ENCODE peak calls at places on chromosomes 1 and 21, in eight cellular contexts. L is ACHN; I is SK-MEL-5; Y is NCI-H1105; P is body of pancreas; B is T-helper 2 cell treated with Interferon-gamma antibody and Interleukin-4, amounts not matched to agents 5 μg/mL and 100 μg/mL, for 36 hours; C is activated CD4-positive, alpha-beta T cell treated with anti-CD3 and anti-CD28 coated beads for 36 hours; Q is right lobe of liver. N is an unnamed sample.

GRCh38 chr1:22953392-22954141 is 19.1 kb downstream of the LACTBL1 start:
- DNase-seq in L (no peak), I (no peak), Y (no peak), P (no peak), B (no peak), C (no peak), Q (no peak), N (peak; percentile 25)

GRCh38 chr21:29315155-29315749 is 16.5 kb downstream of the BACH1 start:
- DNase-seq in L (no peak), I (no peak), Y (no peak), P (no peak), B (no peak), C (no peak), Q (no peak), N (no peak)

GRCh38 chr1:153429266-153430165 is 13.2 kb downstream of the S100A7A start:
- DNase-seq in L (no peak), I (no peak), Y (peak; percentile 63), P (no peak), B (no peak), C (no peak), Q (no peak), N (no peak)

GRCh38 chr21:37862536-37862935 is 53.7 kb downstream of the KCNJ6 start:
- DNase-seq in L (peak; percentile 19), I (peak; percentile 62), Y (peak; percentile 12), P (no peak), B (no peak), C (no peak), Q (no peak), N (no peak)

GRCh38 chr21:34284613-34285160 is 79.1 kb upstream of the KCNE2 start:
- DNase-seq in L (no peak), I (no peak), Y (no peak), P (no peak), B (no peak), C (no peak), Q (no peak), N (no peak)

GRCh38 chr1:100866041-100866900 is 28.4 kb downstream of the EXTL2 start:
- DNase-seq in L (peak; percentile 41), I (peak; percentile 29), Y (peak; percentile 34), P (no peak), B (no peak), C (no peak), Q (no peak), N (peak; percentile 20)

GRCh38 chr1:9384751-9385245 is 92.1 kb downstream of the SPSB1 start:
- DNase-seq in L (no peak), I (no peak), Y (no peak), P (no peak), B (no peak), C (no peak), Q (no peak), N (no peak)

GRCh38 chr1:2070016-2070415 is 19.8 kb downstream of the PRKCZ start:
- DNase-seq in L (no peak), I (no peak), Y (no peak), P (no peak), B (no peak), C (no peak), Q (no peak), N (no peak)

GRCh38 chr1:210031473-210031872 is 93.5 kb downstream of the SYT14 start:
- DNase-seq in L (no peak), I (no peak), Y (no peak), P (no peak), B (no peak), C (no peak), Q (no peak), N (no peak)

GRCh38 chr1:119544165-119544762 is 37.3 kb downstream of the HSD3B1 start:
- DNase-seq in L (peak; percentile 21), I (peak; percentile 60), Y (no peak), P (peak; percentile 26), B (no peak), C (peak; percentile 26), Q (no peak), N (no peak)

GRCh38 chr21:39317134-39318090 is 4.0 kb upstream of the BRWD1 start:
- DNase-seq in L (no peak), I (peak; percentile 83), Y (no peak), P (no peak), B (no peak), C (no peak), Q (no peak), N (no peak)

GRCh38 chr1:29808141-29808995 is 572.0 kb downstream of the PTPRU start:
- DNase-seq in L (no peak), I (no peak), Y (no peak), P (no peak), B (no peak), C (no peak), Q (no peak), N (peak; percentile 3)

GRCh38 chr1:201272838-201273237 is 10.5 kb upstream of the PKP1 start:
- DNase-seq in L (no peak), I (no peak), Y (no peak), P (no peak), B (no peak), C (no peak), Q (no peak), N (no peak)

GRCh38 chr21:35575280-35575915 is 484.9 kb downstream of the SETD4 start:
- DNase-seq in L (no peak), I (no peak), Y (no peak), P (no peak), B (no peak), C (no peak), Q (no peak), N (no peak)

GRCh38 chr1:97137862-97138514 is 416.4 kb downstream of the PTBP2 start:
- DNase-seq in L (peak; percentile 70), I (peak; percentile 78), Y (peak; percentile 59), P (peak; percentile 54), B (no peak), C (peak; percentile 18), Q (no peak), N (peak; percentile 71)

GRCh38 chr1:177620636-177621190 is 349.1 kb downstream of the SEC16B start:
- DNase-seq in L (no peak), I (no peak), Y (no peak), P (no peak), B (no peak), C (no peak), Q (no peak), N (no peak)

GRCh38 chr1:47424336-47424982 is 8.4 kb downstream of the FOXE3 start:
- DNase-seq in L (peak; percentile 57), I (peak; percentile 85), Y (peak; percentile 66), P (no peak), B (no peak), C (peak; percentile 30), Q (no peak), N (peak; percentile 74)

GRCh38 chr1:214216779-214217178 is 64.2 kb upstream of the SMYD2 start:
- DNase-seq in L (no peak), I (no peak), Y (no peak), P (peak; percentile 38), B (no peak), C (no peak), Q (no peak), N (no peak)

GRCh38 chr1:67850151-67850551 is 16.9 kb upstream of the GNG12 start:
- DNase-seq in L (peak; percentile 57), I (peak; percentile 61), Y (peak; percentile 32), P (peak; percentile 22), B (no peak), C (peak; percentile 25), Q (no peak), N (peak; percentile 40)

GRCh38 chr1:203629509-203630082 is 3.0 kb downstream of the ATP2B4 start:
- DNase-seq in L (peak; percentile 68), I (no peak), Y (no peak), P (peak; percentile 67), B (peak; percentile 61), C (peak; percentile 83), Q (peak; percentile 70), N (peak; percentile 30)

GRCh38 chr1:203252678-203253077 is 23.2 kb upstream of the CHIT1 start:
- DNase-seq in L (no peak), I (no peak), Y (peak; percentile 82), P (no peak), B (no peak), C (no peak), Q (no peak), N (no peak)

GRCh38 chr1:232445361-232446106 is 184.4 kb downstream of the SIPA1L2 start:
- DNase-seq in L (peak; percentile 47), I (no peak), Y (no peak), P (no peak), B (no peak), C (no peak), Q (no peak), N (no peak)

GRCh38 chr1:231295938-231296337 is 41.7 kb downstream of the EXOC8 start:
- DNase-seq in L (no peak), I (no peak), Y (no peak), P (no peak), B (no peak), C (no peak), Q (no peak), N (no peak)

GRCh38 chr21:28992526-28993292 is at the start of gene LTN1:
- DNase-seq in L (peak; percentile 97), I (peak; percentile 98), Y (peak; percentile 98), P (peak; percentile 99), B (peak; percentile 98), C (peak; percentile 100), Q (peak; percentile 99), N (peak; percentile 97)

GRCh38 chr1:147245586-147246021 is 3.1 kb downstream of the CHD1L start:
- DNase-seq in L (no peak), I (no peak), Y (no peak), P (no peak), B (no peak), C (peak; percentile 33), Q (no peak), N (no peak)

GRCh38 chr1:79695133-79695532 is 688.6 kb upstream of the ADGRL4 start:
- DNase-seq in L (peak; percentile 58), I (no peak), Y (no peak), P (no peak), B (no peak), C (no peak), Q (no peak), N (no peak)

GRCh38 chr1:158020877-158021630 is 27.6 kb downstream of the KIRREL1 start:
- DNase-seq in L (peak; percentile 50), I (no peak), Y (no peak), P (no peak), B (no peak), C (no peak), Q (no peak), N (no peak)

N was measured in D341Med.